ENCODE peak calls at places on chromosomes 11 and 22, in nine cellular contexts. F, K, D, Z, V, M, I, G and C are unnamed samples.

GRCh38 chr11:57745206-57745605 is 3.9 kb downstream of the SELENOH start:
- DNase-seq in M (no peak), D (no peak), K (no peak), V (no peak), Z (no peak), G (no peak), F (no peak), I (no peak), C (no peak)

GRCh38 chr11:83119216-83119615 is 37.7 kb upstream of the PCF11 start:
- DNase-seq in D (no peak), K (no peak), M (no peak), F (no peak), I (no peak), G (no peak), Z (no peak), V (no peak), C (no peak)

GRCh38 chr11:118224512-118225180 is at the start of gene JAML:
- DNase-seq in D (no peak), M (no peak), K (no peak), G (no peak), F (no peak), Z (peak; percentile 84), V (peak; percentile 84), I (peak; percentile 60), C (no peak)

GRCh38 chr11:69992943-69993694 is 85.0 kb upstream of the ANO1 start:
- DNase-seq in M (no peak), I (peak; percentile 68), K (no peak), G (no peak), F (no peak), Z (no peak), D (no peak), V (no peak), C (no peak)

GRCh38 chr11:2699185-2699530 is 636 bp downstream of the KCNQ1OT1 start:
- DNase-seq in I (peak; percentile 32), V (peak; percentile 10), F (peak; percentile 67), G (no peak), Z (no peak), K (no peak), M (peak; percentile 46), D (peak; percentile 85), C (peak; percentile 56)

GRCh38 chr11:60767388-60767811 is 10.7 kb downstream of the MS4A15 start:
- DNase-seq in M (no peak), Z (no peak), K (peak; percentile 52), F (no peak), D (no peak), V (no peak), I (no peak), G (no peak), C (no peak)

GRCh38 chr22:26610983-26611382 is 6.8 kb downstream of the CRYBB1 start:
- DNase-seq in V (no peak), I (no peak), Z (no peak), F (no peak), G (no peak), K (no peak), D (no peak), M (no peak), C (no peak)

GRCh38 chr11:114088216-114088615 is 28.7 kb downstream of the ZBTB16 start:
- DNase-seq in V (no peak), F (peak; percentile 55), M (no peak), Z (no peak), I (no peak), K (no peak), D (no peak), G (no peak), C (no peak)

GRCh38 chr22:46377566-46378498 is 42.3 kb downstream of the TRMU start:
- DNase-seq in G (no peak), M (peak; percentile 88), I (peak; percentile 81), D (peak; percentile 89), Z (no peak), F (no peak), K (peak; percentile 96), V (no peak), C (peak; percentile 91)

GRCh38 chr22:31898911-31899310 is 45.4 kb upstream of the YWHAH start:
- DNase-seq in K (peak; percentile 50), G (no peak), V (no peak), M (no peak), D (no peak), I (no peak), Z (no peak), F (no peak), C (no peak)

GRCh38 chr11:134452026-134452848 is 40.2 kb upstream of the B3GAT1 start:
- DNase-seq in D (no peak), I (no peak), M (no peak), Z (no peak), G (no peak), F (no peak), V (no peak), K (no peak), C (no peak)

GRCh38 chr11:61675826-61676225 is 4.4 kb upstream of the DAGLA start:
- DNase-seq in D (no peak), Z (no peak), F (peak; percentile 49), V (no peak), I (no peak), G (no peak), K (no peak), M (no peak), C (no peak)

GRCh38 chr11:44804449-44805151 is 77.8 kb downstream of the TSPAN18 start:
- DNase-seq in D (no peak), F (no peak), Z (no peak), G (no peak), M (no peak), I (no peak), V (no peak), K (no peak), C (no peak)

GRCh38 chr11:71485466-71485865 is 32.5 kb downstream of the NADSYN1 start:
- DNase-seq in D (no peak), Z (no peak), G (no peak), V (no peak), K (no peak), M (no peak), F (no peak), I (no peak), C (no peak)

GRCh38 chr11:121553367-121553766 is 100.6 kb upstream of the SORL1-AS1 start:
- DNase-seq in G (no peak), F (no peak), K (no peak), D (no peak), I (no peak), M (no peak), Z (no peak), V (no peak), C (no peak)

GRCh38 chr11:121556937-121557336 is 104.2 kb upstream of the SORL1-AS1 start:
- DNase-seq in M (no peak), G (no peak), Z (no peak), K (no peak), I (no peak), D (no peak), V (no peak), F (no peak), C (no peak)

GRCh38 chr11:121553806-121554205 is 101.0 kb upstream of the SORL1-AS1 start:
- DNase-seq in M (no peak), D (no peak), K (no peak), Z (no peak), V (no peak), I (peak; percentile 76), G (no peak), F (no peak), C (no peak)

GRCh38 chr11:121554552-121554951 is 101.8 kb upstream of the SORL1-AS1 start:
- DNase-seq in D (no peak), F (no peak), Z (no peak), G (no peak), V (no peak), I (no peak), M (peak; percentile 23), K (peak; percentile 27), C (no peak)

GRCh38 chr11:121555172-121555571 is 102.4 kb upstream of the SORL1-AS1 start:
- DNase-seq in Z (no peak), V (no peak), D (no peak), K (no peak), G (no peak), F (no peak), I (no peak), M (no peak), C (no peak)
- H3K36me3 ChIP-seq in Z (peaks cover 75% of the 10 kb centered on the region), V (peaks cover 100% of the 10 kb centered on the region), D (no peaks in the 10 kb centered on the region), K (no peaks in the 10 kb centered on the region), G (no peaks in the 10 kb centered on the region), F (no peaks in the 10 kb centered on the region), I (no peaks in the 10 kb centered on the region), M (no peaks in the 10 kb centered on the region), C (peaks cover 43% of the 10 kb centered on the region)

GRCh38 chr22:20437253-20438065 is at the start of gene SCARF2:
- DNase-seq in V (no peak), G (peak; percentile 73), K (peak; percentile 81), D (no peak), I (peak; percentile 37), Z (no peak), M (peak; percentile 83), F (peak; percentile 75), C (peak; percentile 55)
- H3K4me3 ChIP-seq in V (peak within 1 kb of the TSS; percentile 32), G (peak within 1 kb of the TSS; percentile 70), K (peak within 1 kb of the TSS; percentile 54), D (peak within 1 kb of the TSS; percentile 55), I (peak within 1 kb of the TSS; percentile 41), Z (peak within 1 kb of the TSS; percentile 27), M (peak within 1 kb of the TSS; percentile 59), F (peak within 1 kb of the TSS; percentile 69), C (peak within 1 kb of the TSS; percentile 68)

GRCh38 chr11:120061761-120062560 is 76.0 kb downstream of the TRIM29 start:
- DNase-seq in G (no peak), Z (no peak), K (peak; percentile 89), M (peak; percentile 48), F (no peak), D (no peak), V (no peak), I (no peak), C (no peak)

GRCh38 chr11:120062561-120062930 is 75.4 kb downstream of the TRIM29 start:
- DNase-seq in K (no peak), D (no peak), I (no peak), Z (no peak), M (no peak), V (no peak), G (no peak), F (no peak), C (no peak)

GRCh38 chr11:120061036-120061760 is 76.7 kb downstream of the TRIM29 start:
- DNase-seq in I (no peak), V (no peak), F (no peak), K (peak; percentile 28), D (no peak), Z (no peak), M (no peak), G (no peak), C (no peak)

GRCh38 chr11:120058931-120059330 is 79.0 kb downstream of the TRIM29 start:
- DNase-seq in D (no peak), K (no peak), I (no peak), M (no peak), F (no peak), G (no peak), V (no peak), Z (no peak), C (no peak)

GRCh38 chr11:120060512-120060911 is 77.4 kb downstream of the TRIM29 start:
- DNase-seq in K (no peak), D (no peak), F (no peak), M (no peak), I (no peak), Z (no peak), G (no peak), V (no peak), C (no peak)
- H3K4me1 ChIP-seq in K (peaks cover 73% of the 10 kb centered on the region), D (no peaks in the 10 kb centered on the region), F (no peaks in the 10 kb centered on the region), M (no peaks in the 10 kb centered on the region), I (no peaks in the 10 kb centered on the region), Z (no peaks in the 10 kb centered on the region), G (no peaks in the 10 kb centered on the region), V (no peaks in the 10 kb centered on the region), C (no peaks in the 10 kb centered on the region)

DNA sequence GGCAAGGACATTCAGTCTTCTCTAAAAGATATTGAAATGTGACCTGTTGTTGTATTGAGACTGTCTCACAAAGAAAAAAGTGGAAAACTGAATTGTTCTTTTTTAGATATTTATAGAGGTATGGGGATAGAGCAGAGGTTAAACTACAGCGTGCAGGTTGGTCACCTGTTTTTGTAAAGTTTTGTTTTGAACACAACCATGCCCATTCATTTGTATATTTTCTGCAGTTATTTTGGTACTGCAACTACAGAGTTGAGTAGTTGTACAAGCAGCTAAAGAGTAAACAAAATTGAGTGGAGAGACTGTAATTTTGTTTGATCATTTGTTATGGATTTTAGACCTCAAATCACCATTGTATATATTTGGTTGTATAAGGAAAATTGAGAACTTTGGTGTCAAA is 11.3 kb downstream of the EED start:
- DNase-seq in G (no peak), I (no peak), Z (no peak), D (no peak), M (no peak), V (no peak), F (no peak), K (no peak), C (no peak)
- H3K36me3 ChIP-seq in G (peaks cover 58% of the 10 kb centered on the region), I (no peaks in the 10 kb centered on the region), Z (peaks cover 6% of the 10 kb centered on the region), D (no peaks in the 10 kb centered on the region), M (peaks cover 8% of the 10 kb centered on the region), V (peaks cover 45% of the 10 kb centered on the region), F (no peaks in the 10 kb centered on the region), K (peaks cover 3% of the 10 kb centered on the region), C (peaks cover 63% of the 10 kb centered on the region)